ENCODE peak calls at places on chromosomes 1 and 21, in eight cellular contexts. N is epithelial cell of esophagus; U is CD8-positive, alpha-beta memory T cell; X is neural progenitor cell; E is CD4-positive, alpha-beta T cell; C is stimulated activated CD8-positive, alpha-beta memory T cell treated with anti-CD3 and anti-CD28 coated beads, Interleukin-2, amount 100 ng/mL, for 1 hour; I is NCI-H524; Z is psoas muscle. S is an unnamed sample.
A peak's percentile ranks its signal among the peaks of the same experiment; 100 is the strongest.

GRCh38 chr1:45864124-45864721 is 60.8 kb downstream of the MAST2 start:
- DNase-seq in N (peak; percentile 9), U (no peak), X (no peak), E (no peak), C (no peak), I (no peak), Z (no peak), S (no peak)

GRCh38 chr1:37614105-37614504 is 18.4 kb upstream of the GNL2 start:
- DNase-seq in N (no peak), U (no peak), X (no peak), E (no peak), C (no peak), I (no peak), Z (no peak), S (no peak)

GRCh38 chr21:34743831-34744230 is 75.0 kb downstream of the CLIC6 start:
- DNase-seq in N (peak; percentile 81), U (no peak), X (no peak), E (no peak), C (no peak), I (no peak), Z (peak; percentile 72), S (peak; percentile 76)

GRCh38 chr1:61083014-61083798 is 845 bp downstream of the NFIA start:
- DNase-seq in N (peak; percentile 30), U (peak; percentile 5), X (peak; percentile 66), E (peak; percentile 13), C (no peak), I (no peak), Z (peak; percentile 46), S (no peak)

GRCh38 chr1:94514095-94514727 is 27.3 kb downstream of the F3 start:
- DNase-seq in N (peak; percentile 46), U (no peak), X (peak; percentile 66), E (no peak), C (no peak), I (no peak), Z (no peak), S (peak; percentile 24)

GRCh38 chr1:228863776-228864175 is 128.5 kb downstream of the RHOU start:
- DNase-seq in N (no peak), U (no peak), X (no peak), E (no peak), C (no peak), I (no peak), Z (no peak), S (no peak)

GRCh38 chr1:212587304-212588136 is 21.0 kb upstream of the ATF3 start:
- DNase-seq in N (no peak), U (no peak), X (no peak), E (no peak), C (no peak), I (no peak), Z (no peak), S (peak; percentile 95)

GRCh38 chr1:80594013-80594412 is 1206.7 kb upstream of the ADGRL2 start:
- DNase-seq in N (peak; percentile 89), U (no peak), X (no peak), E (no peak), C (no peak), I (no peak), Z (no peak), S (no peak)

GRCh38 chr1:45979778-45980176 is 152.7 kb downstream of the PIK3R3 start:
- DNase-seq in N (no peak), U (no peak), X (no peak), E (no peak), C (no peak), I (no peak), Z (no peak), S (no peak)

GRCh38 chr1:213733708-213734107 is 254.1 kb upstream of the PROX1 start:
- DNase-seq in N (no peak), U (no peak), X (no peak), E (no peak), C (no peak), I (no peak), Z (no peak), S (no peak)

GRCh38 chr21:41750532-41751151 is 16.2 kb downstream of the RIPK4 start:
- DNase-seq in N (no peak), U (no peak), X (no peak), E (no peak), C (no peak), I (no peak), Z (no peak), S (no peak)

GRCh38 chr21:36719614-36720013 is 20.7 kb downstream of the SIM2 start:
- DNase-seq in N (no peak), U (no peak), X (no peak), E (no peak), C (no peak), I (no peak), Z (no peak), S (no peak)

GRCh38 chr1:191026828-191027227 is 549.2 kb upstream of the BRINP3 start:
- DNase-seq in N (no peak), U (no peak), X (no peak), E (no peak), C (no peak), I (peak; percentile 29), Z (no peak), S (no peak)

GRCh38 chr21:25835397-25835796 is 100.6 kb downstream of the GABPA start:
- DNase-seq in N (no peak), U (no peak), X (peak; percentile 2), E (no peak), C (no peak), I (no peak), Z (no peak), S (no peak)

GRCh38 chr1:100868364-100868995 is 26.2 kb downstream of the EXTL2 start:
- DNase-seq in N (peak; percentile 57), U (no peak), X (peak; percentile 39), E (no peak), C (no peak), I (no peak), Z (no peak), S (peak; percentile 70)

GRCh38 chr1:56466541-56466940 is 112.8 kb downstream of the PLPP3 start:
- DNase-seq in N (no peak), U (no peak), X (no peak), E (no peak), C (no peak), I (no peak), Z (no peak), S (no peak)

GRCh38 chr1:168202941-168203654 is 22.7 kb upstream of the SFT2D2 start:
- DNase-seq in N (peak; percentile 67), U (no peak), X (no peak), E (no peak), C (no peak), I (no peak), Z (peak; percentile 19), S (peak; percentile 81)

GRCh38 chr1:199174336-199174735 is 535.5 kb downstream of the PTPRC start:
- DNase-seq in N (peak; percentile 11), U (no peak), X (no peak), E (no peak), C (no peak), I (no peak), Z (no peak), S (no peak)

GRCh38 chr1:183244466-183244865 is 58.4 kb downstream of the LAMC2 start:
- DNase-seq in N (no peak), U (no peak), X (no peak), E (no peak), C (no peak), I (peak; percentile 68), Z (peak; percentile 88), S (peak; percentile 28)

GRCh38 chr1:186680031-186681012 is at the start of gene PTGS2:
- DNase-seq in N (peak; percentile 98), U (no peak), X (peak; percentile 88), E (no peak), C (no peak), I (peak; percentile 60), Z (peak; percentile 75), S (peak; percentile 93)

GRCh38 chr1:78519446-78519845 is 28.7 kb downstream of the PTGFR start:
- DNase-seq in N (no peak), U (no peak), X (no peak), E (no peak), C (no peak), I (no peak), Z (no peak), S (peak; percentile 59)

GRCh38 chr1:151716771-151717631 is at the start of gene CELF3:
- DNase-seq in N (peak; percentile 21), U (no peak), X (peak; percentile 83), E (no peak), C (no peak), I (peak; percentile 96), Z (no peak), S (no peak)

GRCh38 chr1:64343105-64343960 is 126.6 kb upstream of the CACHD1 start:
- DNase-seq in N (peak; percentile 99), U (no peak), X (no peak), E (no peak), C (no peak), I (no peak), Z (no peak), S (peak; percentile 36)

GRCh38 chr1:223345720-223346119 is 18.3 kb downstream of the SUSD4 start:
- DNase-seq in N (peak; percentile 9), U (no peak), X (peak; percentile 25), E (no peak), C (no peak), I (no peak), Z (no peak), S (no peak)

GRCh38 chr21:42722153-42722552 is 68.7 kb downstream of the PDE9A start:
- DNase-seq in N (no peak), U (no peak), X (no peak), E (no peak), C (no peak), I (no peak), Z (no peak), S (no peak)

GRCh38 chr1:36847761-36848160 is 186.6 kb downstream of the GRIK3 start:
- DNase-seq in N (no peak), U (no peak), X (peak; percentile 32), E (no peak), C (no peak), I (peak; percentile 95), Z (no peak), S (no peak)

GRCh38 chr1:15452866-15453571 is 3.5 kb upstream of the CELA2A start:
- DNase-seq in N (no peak), U (no peak), X (no peak), E (no peak), C (no peak), I (no peak), Z (no peak), S (no peak)

GRCh38 chr1:44423706-44424546 is 18.9 kb downstream of the RNF220 start:
- DNase-seq in N (peak; percentile 77), U (no peak), X (no peak), E (no peak), C (no peak), I (no peak), Z (no peak), S (peak; percentile 35)

GRCh38 chr1:30995990-30996612 is 69.4 kb downstream of the PUM1 start:
- DNase-seq in N (no peak), U (no peak), X (no peak), E (no peak), C (no peak), I (no peak), Z (no peak), S (no peak)

GRCh38 chr1:3403388-3404179 is 50.9 kb upstream of the ARHGEF16 start:
- DNase-seq in N (no peak), U (no peak), X (peak; percentile 74), E (no peak), C (no peak), I (peak; percentile 23), Z (no peak), S (no peak)

GRCh38 chr1:172480421-172480820 is 36.6 kb upstream of the PIGC start:
- DNase-seq in N (no peak), U (no peak), X (no peak), E (no peak), C (no peak), I (no peak), Z (no peak), S (no peak)

GRCh38 chr1:198929961-198930599 is 291.2 kb downstream of the PTPRC start:
- DNase-seq in N (no peak), U (no peak), X (no peak), E (no peak), C (no peak), I (peak; percentile 62), Z (no peak), S (peak; percentile 31)

GRCh38 chr1:17579951-17580939 is 40.7 kb downstream of the ARHGEF10L start:
- DNase-seq in N (no peak), U (no peak), X (no peak), E (no peak), C (no peak), I (no peak), Z (no peak), S (no peak)

GRCh38 chr1:161096514-161096913 is 1.6 kb upstream of the KLHDC9 start:
- DNase-seq in N (peak; percentile 90), U (no peak), X (no peak), E (no peak), C (no peak), I (no peak), Z (peak; percentile 61), S (peak; percentile 54)

S was measured in IMR-90.